ENCODE peak calls at places on chromosomes 5 and 9, in seven cellular contexts. F is upper lobe of right lung; K is SJCRH30; L is kidney; R is tibial artery; B is uterus; W is effector memory CD4-positive, alpha-beta T cell. J is an unnamed sample.

GRCh38 chr5:109759304-109759703 is 69.6 kb downstream of the MAN2A1 start:
- DNase-seq in F (no peak), K (no peak), L (no peak), R (no peak), B (no peak), W (no peak), J (no peak)

GRCh38 chr5:38712416-38712815 is 133.4 kb upstream of the OSMR start:
- DNase-seq in F (no peak), K (no peak), L (no peak), R (no peak), B (no peak), W (no peak), J (no peak)

GRCh38 chr5:143673676-143674468 is 138.1 kb upstream of the HMHB1 start:
- DNase-seq in F (no peak), K (no peak), L (no peak), R (no peak), B (no peak), W (no peak), J (no peak)

GRCh38 chr9:116103976-116104820 is 49.4 kb upstream of the PAPPA start:
- DNase-seq in F (no peak), K (no peak), L (no peak), R (no peak), B (no peak), W (no peak), J (no peak)

GRCh38 chr5:73644385-73644963 is 18.5 kb downstream of the ARHGEF28 start:
- DNase-seq in F (no peak), K (no peak), L (no peak), R (no peak), B (no peak), W (no peak), J (no peak)

GRCh38 chr9:18359335-18359734 is 114.6 kb upstream of the ADAMTSL1 start:
- DNase-seq in F (no peak), K (no peak), L (no peak), R (no peak), B (no peak), W (no peak), J (no peak)

GRCh38 chr5:159316519-159317383 is 13.5 kb downstream of the IL12B start:
- DNase-seq in F (no peak), K (peak; percentile 42), L (no peak), R (peak; percentile 20), B (no peak), W (peak; percentile 24), J (peak; percentile 82)

GRCh38 chr9:128607642-128608350 is 48.9 kb downstream of the DYNC2I2 start:
- DNase-seq in F (no peak), K (no peak), L (no peak), R (peak; percentile 82), B (no peak), W (no peak), J (no peak)

GRCh38 chr5:89584339-89584956 is 701.5 kb upstream of the MEF2C start:
- DNase-seq in F (no peak), K (no peak), L (no peak), R (no peak), B (no peak), W (no peak), J (no peak)

GRCh38 chr5:125485003-125485641 is 738.7 kb upstream of the ZNF608 start:
- DNase-seq in F (no peak), K (peak; percentile 57), L (no peak), R (peak; percentile 66), B (peak; percentile 86), W (no peak), J (peak; percentile 48)

GRCh38 chr9:35110327-35110758 is 5.3 kb downstream of the ATOSB start:
- DNase-seq in F (no peak), K (peak; percentile 31), L (peak; percentile 80), R (peak; percentile 64), B (no peak), W (no peak), J (no peak)

GRCh38 chr9:36123511-36123910 is 13.0 kb upstream of the GLIPR2 start:
- DNase-seq in F (no peak), K (no peak), L (no peak), R (no peak), B (no peak), W (no peak), J (no peak)

GRCh38 chr9:133023117-133023890 is 7.5 kb upstream of the GTF3C5 start:
- DNase-seq in F (no peak), K (peak; percentile 76), L (peak; percentile 67), R (peak; percentile 28), B (no peak), W (peak; percentile 21), J (peak; percentile 62)

GRCh38 chr5:140362875-140363630 is 3.1 kb downstream of the SLC4A9 start:
- DNase-seq in F (peak; percentile 92), K (peak; percentile 50), L (peak; percentile 90), R (peak; percentile 63), B (peak; percentile 58), W (peak; percentile 73), J (peak; percentile 98)

GRCh38 chr5:134651531-134651930 is 2.9 kb downstream of the SEC24A start:
- DNase-seq in F (no peak), K (no peak), L (no peak), R (no peak), B (no peak), W (no peak), J (no peak)

GRCh38 chr9:108811944-108812343 is 43.8 kb downstream of the ACTL7B start:
- DNase-seq in F (no peak), K (no peak), L (no peak), R (no peak), B (no peak), W (no peak), J (no peak)

GRCh38 chr5:135978993-135979392 is 24.2 kb upstream of the LECT2 start:
- DNase-seq in F (no peak), K (no peak), L (no peak), R (no peak), B (no peak), W (no peak), J (no peak)
- H3K27ac ChIP-seq in F (no peak overlapping the region), K (no peak overlapping the region), L (no peak overlapping the region), R (no peak overlapping the region), B (peak overlapping the region; percentile 22), W (no peak overlapping the region), J (no peak overlapping the region)

GRCh38 chr5:54702470-54702869 is 184.9 kb downstream of the SNX18 start:
- DNase-seq in F (no peak), K (no peak), L (no peak), R (no peak), B (no peak), W (no peak), J (no peak)

GRCh38 chr5:54703091-54703490 is 185.5 kb downstream of the SNX18 start:
- DNase-seq in F (no peak), K (no peak), L (peak; percentile 66), R (peak; percentile 59), B (peak; percentile 46), W (no peak), J (no peak)

GRCh38 chr5:54704341-54704740 is 186.8 kb downstream of the SNX18 start:
- DNase-seq in F (no peak), K (no peak), L (no peak), R (no peak), B (no peak), W (no peak), J (no peak)

GRCh38 chr5:54703568-54704255 is 186.2 kb downstream of the SNX18 start:
- DNase-seq in F (no peak), K (no peak), L (no peak), R (no peak), B (no peak), W (no peak), J (no peak)

GRCh38 chr5:54701179-54701578 is 183.6 kb downstream of the SNX18 start:
- DNase-seq in F (no peak), K (peak; percentile 75), L (peak; percentile 68), R (peak; percentile 40), B (peak; percentile 81), W (no peak), J (no peak)
- H3K27ac ChIP-seq in F (no peak overlapping the region), K (peak overlapping the region; percentile 46), L (no peak overlapping the region), R (peak overlapping the region; percentile 64), B (no peak overlapping the region), W (no peak overlapping the region), J (no peak overlapping the region)

DNA sequence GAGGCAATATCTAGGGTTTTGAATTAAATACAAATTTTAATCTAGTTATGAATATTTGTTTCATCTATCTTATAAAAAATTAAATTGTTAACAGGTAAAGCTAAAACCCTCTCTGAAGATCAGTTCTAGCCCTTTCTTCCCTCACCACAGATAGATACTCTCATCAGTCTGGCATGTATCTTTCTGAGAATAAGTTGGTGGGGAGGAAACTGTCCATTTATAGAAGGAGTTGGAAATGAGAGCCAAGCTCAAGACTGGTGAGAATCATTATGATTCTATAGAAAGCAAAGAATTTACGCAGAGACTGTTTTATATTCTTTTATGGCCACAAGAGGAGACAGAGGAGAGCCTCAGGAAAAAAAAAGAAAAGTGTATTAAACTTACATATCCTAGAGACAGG is 59.0 kb downstream of the STARD4 start:
- DNase-seq in F (no peak), K (no peak), L (no peak), R (no peak), B (no peak), W (no peak), J (no peak)
- H3K27ac ChIP-seq in F (no peak overlapping the region), K (peak overlapping the region; percentile 41), L (no peak overlapping the region), R (no peak overlapping the region), B (peak overlapping the region; percentile 5), W (no peak overlapping the region), J (no peak overlapping the region)

GRCh38 chr9:89548210-89548609 is 50.3 kb upstream of the SEMA4D start:
- DNase-seq in F (no peak), K (no peak), L (no peak), R (no peak), B (no peak), W (no peak), J (peak; percentile 17)

GRCh38 chr9:89549031-89549644 is 51.2 kb upstream of the SEMA4D start:
- DNase-seq in F (peak; percentile 92), K (peak; percentile 68), L (peak; percentile 88), R (peak; percentile 77), B (peak; percentile 47), W (peak; percentile 71), J (peak; percentile 90)

GRCh38 chr9:89543621-89544279 is 45.8 kb upstream of the SEMA4D start:
- DNase-seq in F (no peak), K (no peak), L (no peak), R (no peak), B (no peak), W (no peak), J (peak; percentile 29)

GRCh38 chr9:89544280-89544664 is 46.4 kb upstream of the SEMA4D start:
- DNase-seq in F (no peak), K (no peak), L (peak; percentile 76), R (no peak), B (no peak), W (no peak), J (no peak)

DNA sequence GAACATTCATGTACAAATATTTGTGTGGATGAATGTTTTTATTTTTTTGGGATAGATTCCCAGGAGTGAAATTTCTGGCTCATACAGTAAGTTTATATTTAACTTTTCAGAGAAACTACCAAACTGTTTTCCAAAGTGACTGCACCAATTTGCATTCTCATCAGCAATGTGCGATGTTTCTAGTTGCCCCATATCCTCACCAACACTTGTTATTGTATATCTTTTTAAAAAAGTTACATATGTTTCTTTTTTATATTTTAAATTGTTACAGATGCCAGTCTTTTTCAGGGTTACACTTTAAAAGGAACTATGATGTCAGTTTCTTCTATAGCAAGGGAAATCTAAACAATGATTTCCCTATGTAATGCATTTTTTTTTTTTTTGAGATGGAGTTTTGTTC is 49.1 kb upstream of the SEMA4D start:
- DNase-seq in F (no peak), K (no peak), L (no peak), R (no peak), B (no peak), W (no peak), J (no peak)
- H3K27ac ChIP-seq in F (no peak overlapping the region), K (no peak overlapping the region), L (no peak overlapping the region), R (no peak overlapping the region), B (no peak overlapping the region), W (no peak overlapping the region), J (no peak overlapping the region)

J was measured in endodermal cell.